ENCODE peak calls at places on chromosomes 7 and 10, in eight cellular contexts. S is nephron progenitor cell; A is amygdala; O is NCI-H69; G is EH; E is A172; V is stimulated activated CD4-positive, alpha-beta T cell treated with anti-CD3 and anti-CD28 coated beads, Interleukin-2, amount 100 ng/mL, for 48 hours; Z is fibroblast of lung. C is an unnamed sample.

GRCh38 chr7:5437987-5438386 is 14.4 kb upstream of the TNRC18 start:
- DNase-seq in E (no peak), Z (no peak), G (no peak), S (no peak), V (no peak), A (no peak), O (no peak), C (no peak)

GRCh38 chr7:74657692-74658170 is at the start of gene GTF2I:
- DNase-seq in G (no peak), Z (no peak), A (no peak), O (no peak), V (peak; percentile 44), S (peak; percentile 69), E (no peak), C (no peak)

GRCh38 chr7:90655566-90655965 is 59.4 kb downstream of the CDK14 start:
- DNase-seq in E (peak; percentile 77), Z (peak; percentile 97), O (no peak), G (peak; percentile 89), V (no peak), A (no peak), S (no peak), C (no peak)

GRCh38 chr10:127869329-127869728 is 23.4 kb downstream of the CLRN3 start:
- DNase-seq in Z (no peak), E (no peak), S (no peak), O (no peak), A (no peak), V (no peak), G (no peak), C (no peak)

GRCh38 chr10:80025281-80025680 is 53.2 kb upstream of the TMEM254 start:
- DNase-seq in G (no peak), V (no peak), S (no peak), E (no peak), Z (no peak), A (no peak), O (no peak), C (no peak)

GRCh38 chr7:134865001-134865845 is 85.8 kb downstream of the CALD1 start:
- DNase-seq in V (no peak), G (peak; percentile 56), S (no peak), Z (peak; percentile 63), E (peak; percentile 9), O (no peak), A (no peak), C (no peak)

GRCh38 chr7:17936321-17936720 is 4.0 kb downstream of the SNX13 start:
- DNase-seq in G (no peak), E (no peak), A (no peak), O (no peak), V (no peak), S (no peak), Z (no peak), C (no peak)

GRCh38 chr7:2757361-2757903 is 69.4 kb downstream of the AMZ1 start:
- DNase-seq in E (peak; percentile 90), V (no peak), Z (peak; percentile 74), A (peak; percentile 71), O (peak; percentile 43), G (no peak), S (no peak), C (no peak)

GRCh38 chr7:42593860-42594259 is 318.0 kb downstream of the C7orf25 start:
- DNase-seq in E (no peak), G (no peak), V (no peak), O (no peak), Z (no peak), S (no peak), A (no peak), C (no peak)

GRCh38 chr7:139597028-139597427 is 73.5 kb downstream of the CLEC2L start:
- DNase-seq in S (no peak), E (no peak), G (no peak), O (no peak), V (no peak), A (no peak), Z (no peak), C (no peak)

GRCh38 chr10:87626422-87626892 is 33.2 kb upstream of the PAPSS2 start:
- DNase-seq in E (no peak), Z (no peak), A (no peak), G (no peak), V (no peak), S (no peak), O (no peak), C (no peak)

GRCh38 chr7:2738110-2738509 is 50.1 kb downstream of the AMZ1 start:
- DNase-seq in S (no peak), V (no peak), A (no peak), G (no peak), O (no peak), Z (no peak), E (no peak), C (no peak)

GRCh38 chr10:69317175-69318086 is 39.1 kb downstream of the HK1 start:
- DNase-seq in O (no peak), Z (no peak), E (no peak), S (no peak), V (no peak), G (no peak), A (no peak), C (no peak)